ENCODE peak calls at places on chromosomes 12 and 14, in ten cellular contexts. One of them, this sample, is unnamed.

GRCh38 chr12:82793882-82794281 is 107.2 kb downstream of the TMTC2 start:
- DNase-seq in COR-L47: no peak
- DNase-seq in stimulated activated CD8-positive, alpha-beta memory T cell treated with anti-CD3 and anti-CD28 coated beads, Interleukin-4, amount 100 ng/mL, for 24 hours: no peak
- DNase-seq in cardiac muscle cell: no peak
- DNase-seq in activated CD4-positive, alpha-beta T cell treated with anti-CD3 and anti-CD28 coated beads for 48 hours: no peak
- DNase-seq in iris pigment epithelial cell: no peak
- DNase-seq in stimulated activated CD4-positive, alpha-beta T cell treated with anti-CD3 and anti-CD28 coated beads, Interleukin-2, amount 100 ng/mL, for 48 hours: no peak
- DNase-seq in adipocyte: no peak
- DNase-seq in left cardiac atrium: no peak
- DNase-seq in AG09319: no peak
- DNase-seq in this sample: no peak

GRCh38 chr14:101497910-101498860 is 63.1 kb upstream of the DIO3 start:
- DNase-seq in left cardiac atrium: peak; percentile 2
- DNase-seq in COR-L47: no peak
- DNase-seq in AG09319: no peak
- DNase-seq in adipocyte: no peak
- DNase-seq in cardiac muscle cell: no peak
- DNase-seq in iris pigment epithelial cell: no peak
- DNase-seq in stimulated activated CD4-positive, alpha-beta T cell treated with anti-CD3 and anti-CD28 coated beads, Interleukin-2, amount 100 ng/mL, for 48 hours: no peak
- DNase-seq in activated CD4-positive, alpha-beta T cell treated with anti-CD3 and anti-CD28 coated beads for 48 hours: no peak
- DNase-seq in stimulated activated CD8-positive, alpha-beta memory T cell treated with anti-CD3 and anti-CD28 coated beads, Interleukin-4, amount 100 ng/mL, for 24 hours: no peak
- DNase-seq in this sample: peak; percentile 60

GRCh38 chr12:109153711-109154434 is 37.5 kb downstream of the ACACB start:
- DNase-seq in COR-L47: no peak
- DNase-seq in stimulated activated CD4-positive, alpha-beta T cell treated with anti-CD3 and anti-CD28 coated beads, Interleukin-2, amount 100 ng/mL, for 48 hours: no peak
- DNase-seq in cardiac muscle cell: peak; percentile 17
- DNase-seq in activated CD4-positive, alpha-beta T cell treated with anti-CD3 and anti-CD28 coated beads for 48 hours: no peak
- DNase-seq in adipocyte: no peak
- DNase-seq in AG09319: no peak
- DNase-seq in stimulated activated CD8-positive, alpha-beta memory T cell treated with anti-CD3 and anti-CD28 coated beads, Interleukin-4, amount 100 ng/mL, for 24 hours: no peak
- DNase-seq in iris pigment epithelial cell: no peak
- DNase-seq in left cardiac atrium: no peak
- DNase-seq in this sample: peak; percentile 73

GRCh38 chr14:35155962-35156361 is 33.6 kb downstream of the PRORP start:
- DNase-seq in AG09319: no peak
- DNase-seq in left cardiac atrium: no peak
- DNase-seq in stimulated activated CD4-positive, alpha-beta T cell treated with anti-CD3 and anti-CD28 coated beads, Interleukin-2, amount 100 ng/mL, for 48 hours: no peak
- DNase-seq in COR-L47: no peak
- DNase-seq in cardiac muscle cell: no peak
- DNase-seq in iris pigment epithelial cell: peak; percentile 82
- DNase-seq in stimulated activated CD8-positive, alpha-beta memory T cell treated with anti-CD3 and anti-CD28 coated beads, Interleukin-4, amount 100 ng/mL, for 24 hours: no peak
- DNase-seq in activated CD4-positive, alpha-beta T cell treated with anti-CD3 and anti-CD28 coated beads for 48 hours: no peak
- DNase-seq in adipocyte: peak; percentile 52
- DNase-seq in this sample: no peak

GRCh38 chr14:68361231-68361630 is 431.6 kb downstream of the ZFP36L1 start:
- DNase-seq in adipocyte: no peak
- DNase-seq in stimulated activated CD8-positive, alpha-beta memory T cell treated with anti-CD3 and anti-CD28 coated beads, Interleukin-4, amount 100 ng/mL, for 24 hours: no peak
- DNase-seq in iris pigment epithelial cell: peak; percentile 77
- DNase-seq in left cardiac atrium: no peak
- DNase-seq in AG09319: no peak
- DNase-seq in stimulated activated CD4-positive, alpha-beta T cell treated with anti-CD3 and anti-CD28 coated beads, Interleukin-2, amount 100 ng/mL, for 48 hours: no peak
- DNase-seq in activated CD4-positive, alpha-beta T cell treated with anti-CD3 and anti-CD28 coated beads for 48 hours: no peak
- DNase-seq in COR-L47: no peak
- DNase-seq in cardiac muscle cell: no peak
- DNase-seq in this sample: no peak

GRCh38 chr12:97308576-97309198 is 153.9 kb upstream of the RMST start:
- DNase-seq in left cardiac atrium: no peak
- DNase-seq in cardiac muscle cell: peak; percentile 55
- DNase-seq in iris pigment epithelial cell: peak; percentile 56
- DNase-seq in stimulated activated CD8-positive, alpha-beta memory T cell treated with anti-CD3 and anti-CD28 coated beads, Interleukin-4, amount 100 ng/mL, for 24 hours: no peak
- DNase-seq in activated CD4-positive, alpha-beta T cell treated with anti-CD3 and anti-CD28 coated beads for 48 hours: no peak
- DNase-seq in COR-L47: peak; percentile 34
- DNase-seq in stimulated activated CD4-positive, alpha-beta T cell treated with anti-CD3 and anti-CD28 coated beads, Interleukin-2, amount 100 ng/mL, for 48 hours: no peak
- DNase-seq in AG09319: peak; percentile 15
- DNase-seq in adipocyte: peak; percentile 80
- DNase-seq in this sample: no peak

GRCh38 chr14:96741151-96741977 is 55.8 kb upstream of the VRK1 start:
- DNase-seq in stimulated activated CD4-positive, alpha-beta T cell treated with anti-CD3 and anti-CD28 coated beads, Interleukin-2, amount 100 ng/mL, for 48 hours: peak; percentile 87
- DNase-seq in AG09319: no peak
- DNase-seq in COR-L47: peak; percentile 42
- DNase-seq in stimulated activated CD8-positive, alpha-beta memory T cell treated with anti-CD3 and anti-CD28 coated beads, Interleukin-4, amount 100 ng/mL, for 24 hours: peak; percentile 60
- DNase-seq in cardiac muscle cell: peak; percentile 69
- DNase-seq in adipocyte: peak; percentile 71
- DNase-seq in iris pigment epithelial cell: peak; percentile 34
- DNase-seq in left cardiac atrium: peak; percentile 57
- DNase-seq in activated CD4-positive, alpha-beta T cell treated with anti-CD3 and anti-CD28 coated beads for 48 hours: peak; percentile 84
- DNase-seq in this sample: no peak

GRCh38 chr14:67343601-67344230 is 15.9 kb downstream of the ATP6V1D start:
- DNase-seq in cardiac muscle cell: no peak
- DNase-seq in stimulated activated CD4-positive, alpha-beta T cell treated with anti-CD3 and anti-CD28 coated beads, Interleukin-2, amount 100 ng/mL, for 48 hours: no peak
- DNase-seq in stimulated activated CD8-positive, alpha-beta memory T cell treated with anti-CD3 and anti-CD28 coated beads, Interleukin-4, amount 100 ng/mL, for 24 hours: no peak
- DNase-seq in COR-L47: no peak
- DNase-seq in adipocyte: no peak
- DNase-seq in iris pigment epithelial cell: peak; percentile 52
- DNase-seq in left cardiac atrium: no peak
- DNase-seq in AG09319: no peak
- DNase-seq in activated CD4-positive, alpha-beta T cell treated with anti-CD3 and anti-CD28 coated beads for 48 hours: no peak
- DNase-seq in this sample: no peak

GRCh38 chr14:36510078-36510799 is 9.8 kb downstream of the NKX2-1 start:
- DNase-seq in AG09319: no peak
- DNase-seq in iris pigment epithelial cell: no peak
- DNase-seq in activated CD4-positive, alpha-beta T cell treated with anti-CD3 and anti-CD28 coated beads for 48 hours: no peak
- DNase-seq in COR-L47: no peak
- DNase-seq in adipocyte: no peak
- DNase-seq in left cardiac atrium: no peak
- DNase-seq in stimulated activated CD4-positive, alpha-beta T cell treated with anti-CD3 and anti-CD28 coated beads, Interleukin-2, amount 100 ng/mL, for 48 hours: no peak
- DNase-seq in stimulated activated CD8-positive, alpha-beta memory T cell treated with anti-CD3 and anti-CD28 coated beads, Interleukin-4, amount 100 ng/mL, for 24 hours: no peak
- DNase-seq in cardiac muscle cell: no peak
- DNase-seq in this sample: no peak

GRCh38 chr14:33309081-33309480 is 370.4 kb downstream of the NPAS3 start:
- DNase-seq in cardiac muscle cell: no peak
- DNase-seq in AG09319: no peak
- DNase-seq in stimulated activated CD8-positive, alpha-beta memory T cell treated with anti-CD3 and anti-CD28 coated beads, Interleukin-4, amount 100 ng/mL, for 24 hours: no peak
- DNase-seq in COR-L47: no peak
- DNase-seq in adipocyte: no peak
- DNase-seq in activated CD4-positive, alpha-beta T cell treated with anti-CD3 and anti-CD28 coated beads for 48 hours: no peak
- DNase-seq in iris pigment epithelial cell: no peak
- DNase-seq in stimulated activated CD4-positive, alpha-beta T cell treated with anti-CD3 and anti-CD28 coated beads, Interleukin-2, amount 100 ng/mL, for 48 hours: no peak
- DNase-seq in left cardiac atrium: no peak
- DNase-seq in this sample: no peak

GRCh38 chr14:90970167-90970600 is 90.3 kb downstream of the RPS6KA5 start:
- DNase-seq in AG09319: no peak
- DNase-seq in stimulated activated CD4-positive, alpha-beta T cell treated with anti-CD3 and anti-CD28 coated beads, Interleukin-2, amount 100 ng/mL, for 48 hours: no peak
- DNase-seq in adipocyte: no peak
- DNase-seq in COR-L47: no peak
- DNase-seq in cardiac muscle cell: no peak
- DNase-seq in iris pigment epithelial cell: peak; percentile 57
- DNase-seq in left cardiac atrium: no peak
- DNase-seq in stimulated activated CD8-positive, alpha-beta memory T cell treated with anti-CD3 and anti-CD28 coated beads, Interleukin-4, amount 100 ng/mL, for 24 hours: no peak
- DNase-seq in activated CD4-positive, alpha-beta T cell treated with anti-CD3 and anti-CD28 coated beads for 48 hours: no peak
- DNase-seq in this sample: no peak

GRCh38 chr12:93415723-93416464 is 25.9 kb downstream of the UBE2N start:
- DNase-seq in iris pigment epithelial cell: peak; percentile 64
- DNase-seq in adipocyte: peak; percentile 48
- DNase-seq in left cardiac atrium: no peak
- DNase-seq in AG09319: peak; percentile 12
- DNase-seq in stimulated activated CD8-positive, alpha-beta memory T cell treated with anti-CD3 and anti-CD28 coated beads, Interleukin-4, amount 100 ng/mL, for 24 hours: no peak
- DNase-seq in COR-L47: no peak
- DNase-seq in cardiac muscle cell: peak; percentile 47
- DNase-seq in activated CD4-positive, alpha-beta T cell treated with anti-CD3 and anti-CD28 coated beads for 48 hours: no peak
- DNase-seq in stimulated activated CD4-positive, alpha-beta T cell treated with anti-CD3 and anti-CD28 coated beads, Interleukin-2, amount 100 ng/mL, for 48 hours: no peak
- DNase-seq in this sample: no peak

GRCh38 chr14:50928002-50928635 is 16.2 kb downstream of the PYGL start:
- DNase-seq in AG09319: peak; percentile 80
- DNase-seq in COR-L47: no peak
- DNase-seq in adipocyte: peak; percentile 83
- DNase-seq in stimulated activated CD4-positive, alpha-beta T cell treated with anti-CD3 and anti-CD28 coated beads, Interleukin-2, amount 100 ng/mL, for 48 hours: no peak
- DNase-seq in activated CD4-positive, alpha-beta T cell treated with anti-CD3 and anti-CD28 coated beads for 48 hours: no peak
- DNase-seq in cardiac muscle cell: no peak
- DNase-seq in stimulated activated CD8-positive, alpha-beta memory T cell treated with anti-CD3 and anti-CD28 coated beads, Interleukin-4, amount 100 ng/mL, for 24 hours: no peak
- DNase-seq in left cardiac atrium: no peak
- DNase-seq in iris pigment epithelial cell: peak; percentile 90
- DNase-seq in this sample: no peak

GRCh38 chr12:112183141-112183581 is 57.8 kb downstream of the TRAFD1 start:
- DNase-seq in cardiac muscle cell: no peak
- DNase-seq in COR-L47: no peak
- DNase-seq in adipocyte: peak; percentile 7
- DNase-seq in iris pigment epithelial cell: peak; percentile 39
- DNase-seq in left cardiac atrium: no peak
- DNase-seq in stimulated activated CD8-positive, alpha-beta memory T cell treated with anti-CD3 and anti-CD28 coated beads, Interleukin-4, amount 100 ng/mL, for 24 hours: no peak
- DNase-seq in AG09319: no peak
- DNase-seq in stimulated activated CD4-positive, alpha-beta T cell treated with anti-CD3 and anti-CD28 coated beads, Interleukin-2, amount 100 ng/mL, for 48 hours: peak; percentile 17
- DNase-seq in activated CD4-positive, alpha-beta T cell treated with anti-CD3 and anti-CD28 coated beads for 48 hours: peak; percentile 46
- DNase-seq in this sample: no peak

GRCh38 chr12:90836689-90837088 is 118.3 kb downstream of the CCER1 start:
- DNase-seq in stimulated activated CD4-positive, alpha-beta T cell treated with anti-CD3 and anti-CD28 coated beads, Interleukin-2, amount 100 ng/mL, for 48 hours: no peak
- DNase-seq in iris pigment epithelial cell: no peak
- DNase-seq in stimulated activated CD8-positive, alpha-beta memory T cell treated with anti-CD3 and anti-CD28 coated beads, Interleukin-4, amount 100 ng/mL, for 24 hours: no peak
- DNase-seq in cardiac muscle cell: peak; percentile 92
- DNase-seq in AG09319: no peak
- DNase-seq in adipocyte: no peak
- DNase-seq in activated CD4-positive, alpha-beta T cell treated with anti-CD3 and anti-CD28 coated beads for 48 hours: no peak
- DNase-seq in left cardiac atrium: no peak
- DNase-seq in COR-L47: no peak
- DNase-seq in this sample: no peak

GRCh38 chr12:110035534-110036104 is 12.7 kb downstream of the C12orf76 start:
- DNase-seq in activated CD4-positive, alpha-beta T cell treated with anti-CD3 and anti-CD28 coated beads for 48 hours: no peak
- DNase-seq in iris pigment epithelial cell: no peak
- DNase-seq in AG09319: no peak
- DNase-seq in stimulated activated CD4-positive, alpha-beta T cell treated with anti-CD3 and anti-CD28 coated beads, Interleukin-2, amount 100 ng/mL, for 48 hours: no peak
- DNase-seq in adipocyte: no peak
- DNase-seq in COR-L47: no peak
- DNase-seq in cardiac muscle cell: no peak
- DNase-seq in left cardiac atrium: no peak
- DNase-seq in stimulated activated CD8-positive, alpha-beta memory T cell treated with anti-CD3 and anti-CD28 coated beads, Interleukin-4, amount 100 ng/mL, for 24 hours: no peak
- DNase-seq in this sample: no peak

GRCh38 chr12:104524026-104524425 is 67.3 kb downstream of the CHST11 start:
- DNase-seq in stimulated activated CD4-positive, alpha-beta T cell treated with anti-CD3 and anti-CD28 coated beads, Interleukin-2, amount 100 ng/mL, for 48 hours: no peak
- DNase-seq in adipocyte: peak; percentile 54
- DNase-seq in cardiac muscle cell: no peak
- DNase-seq in COR-L47: peak; percentile 77
- DNase-seq in iris pigment epithelial cell: no peak
- DNase-seq in activated CD4-positive, alpha-beta T cell treated with anti-CD3 and anti-CD28 coated beads for 48 hours: no peak
- DNase-seq in stimulated activated CD8-positive, alpha-beta memory T cell treated with anti-CD3 and anti-CD28 coated beads, Interleukin-4, amount 100 ng/mL, for 24 hours: no peak
- DNase-seq in AG09319: peak; percentile 60
- DNase-seq in left cardiac atrium: no peak
- DNase-seq in this sample: no peak

GRCh38 chr14:57382283-57382682 is 8.1 kb upstream of the NAA30 start:
- DNase-seq in AG09319: no peak
- DNase-seq in adipocyte: peak; percentile 42
- DNase-seq in stimulated activated CD8-positive, alpha-beta memory T cell treated with anti-CD3 and anti-CD28 coated beads, Interleukin-4, amount 100 ng/mL, for 24 hours: no peak
- DNase-seq in activated CD4-positive, alpha-beta T cell treated with anti-CD3 and anti-CD28 coated beads for 48 hours: no peak
- DNase-seq in cardiac muscle cell: no peak
- DNase-seq in COR-L47: no peak
- DNase-seq in stimulated activated CD4-positive, alpha-beta T cell treated with anti-CD3 and anti-CD28 coated beads, Interleukin-2, amount 100 ng/mL, for 48 hours: no peak
- DNase-seq in left cardiac atrium: no peak
- DNase-seq in iris pigment epithelial cell: peak; percentile 93
- DNase-seq in this sample: no peak

GRCh38 chr14:29321646-29322045 is 555.1 kb downstream of the FOXG1 start:
- DNase-seq in activated CD4-positive, alpha-beta T cell treated with anti-CD3 and anti-CD28 coated beads for 48 hours: no peak
- DNase-seq in iris pigment epithelial cell: peak; percentile 82
- DNase-seq in stimulated activated CD4-positive, alpha-beta T cell treated with anti-CD3 and anti-CD28 coated beads, Interleukin-2, amount 100 ng/mL, for 48 hours: no peak
- DNase-seq in cardiac muscle cell: no peak
- DNase-seq in AG09319: no peak
- DNase-seq in stimulated activated CD8-positive, alpha-beta memory T cell treated with anti-CD3 and anti-CD28 coated beads, Interleukin-4, amount 100 ng/mL, for 24 hours: no peak
- DNase-seq in adipocyte: peak; percentile 18
- DNase-seq in COR-L47: no peak
- DNase-seq in left cardiac atrium: no peak
- DNase-seq in this sample: no peak

GRCh38 chr12:5503371-5503770 is 71.5 kb downstream of the NTF3 start:
- DNase-seq in stimulated activated CD8-positive, alpha-beta memory T cell treated with anti-CD3 and anti-CD28 coated beads, Interleukin-4, amount 100 ng/mL, for 24 hours: no peak
- DNase-seq in adipocyte: no peak
- DNase-seq in iris pigment epithelial cell: no peak
- DNase-seq in cardiac muscle cell: no peak
- DNase-seq in stimulated activated CD4-positive, alpha-beta T cell treated with anti-CD3 and anti-CD28 coated beads, Interleukin-2, amount 100 ng/mL, for 48 hours: no peak
- DNase-seq in left cardiac atrium: no peak
- DNase-seq in COR-L47: no peak
- DNase-seq in activated CD4-positive, alpha-beta T cell treated with anti-CD3 and anti-CD28 coated beads for 48 hours: no peak
- DNase-seq in AG09319: no peak
- DNase-seq in this sample: peak; percentile 7

GRCh38 chr12:122072031-122072970 is 6.3 kb upstream of the MLXIP start:
- DNase-seq in COR-L47: peak; percentile 86
- DNase-seq in AG09319: peak; percentile 93
- DNase-seq in adipocyte: peak; percentile 94
- DNase-seq in iris pigment epithelial cell: peak; percentile 99
- DNase-seq in stimulated activated CD4-positive, alpha-beta T cell treated with anti-CD3 and anti-CD28 coated beads, Interleukin-2, amount 100 ng/mL, for 48 hours: no peak
- DNase-seq in stimulated activated CD8-positive, alpha-beta memory T cell treated with anti-CD3 and anti-CD28 coated beads, Interleukin-4, amount 100 ng/mL, for 24 hours: no peak
- DNase-seq in left cardiac atrium: peak; percentile 70
- DNase-seq in cardiac muscle cell: peak; percentile 45
- DNase-seq in activated CD4-positive, alpha-beta T cell treated with anti-CD3 and anti-CD28 coated beads for 48 hours: no peak
- DNase-seq in this sample: no peak

GRCh38 chr12:93115198-93115601 is 186.1 kb upstream of the EEA1 start:
- DNase-seq in COR-L47: no peak
- DNase-seq in activated CD4-positive, alpha-beta T cell treated with anti-CD3 and anti-CD28 coated beads for 48 hours: no peak
- DNase-seq in cardiac muscle cell: peak; percentile 22
- DNase-seq in AG09319: no peak
- DNase-seq in adipocyte: peak; percentile 72
- DNase-seq in stimulated activated CD4-positive, alpha-beta T cell treated with anti-CD3 and anti-CD28 coated beads, Interleukin-2, amount 100 ng/mL, for 48 hours: no peak
- DNase-seq in iris pigment epithelial cell: no peak
- DNase-seq in left cardiac atrium: no peak
- DNase-seq in stimulated activated CD8-positive, alpha-beta memory T cell treated with anti-CD3 and anti-CD28 coated beads, Interleukin-4, amount 100 ng/mL, for 24 hours: no peak
- DNase-seq in this sample: no peak

GRCh38 chr14:30921305-30921704 is 46.9 kb downstream of the COCH start:
- DNase-seq in activated CD4-positive, alpha-beta T cell treated with anti-CD3 and anti-CD28 coated beads for 48 hours: no peak
- DNase-seq in iris pigment epithelial cell: peak; percentile 71
- DNase-seq in cardiac muscle cell: no peak
- DNase-seq in stimulated activated CD8-positive, alpha-beta memory T cell treated with anti-CD3 and anti-CD28 coated beads, Interleukin-4, amount 100 ng/mL, for 24 hours: no peak
- DNase-seq in stimulated activated CD4-positive, alpha-beta T cell treated with anti-CD3 and anti-CD28 coated beads, Interleukin-2, amount 100 ng/mL, for 48 hours: no peak
- DNase-seq in left cardiac atrium: no peak
- DNase-seq in COR-L47: no peak
- DNase-seq in adipocyte: peak; percentile 33
- DNase-seq in AG09319: no peak
- DNase-seq in this sample: no peak

GRCh38 chr12:15837141-15837781 is 44.9 kb upstream of the STRAP start:
- DNase-seq in stimulated activated CD4-positive, alpha-beta T cell treated with anti-CD3 and anti-CD28 coated beads, Interleukin-2, amount 100 ng/mL, for 48 hours: no peak
- DNase-seq in cardiac muscle cell: no peak
- DNase-seq in iris pigment epithelial cell: no peak
- DNase-seq in adipocyte: peak; percentile 17
- DNase-seq in COR-L47: no peak
- DNase-seq in activated CD4-positive, alpha-beta T cell treated with anti-CD3 and anti-CD28 coated beads for 48 hours: no peak
- DNase-seq in AG09319: peak; percentile 70
- DNase-seq in left cardiac atrium: no peak
- DNase-seq in stimulated activated CD8-positive, alpha-beta memory T cell treated with anti-CD3 and anti-CD28 coated beads, Interleukin-4, amount 100 ng/mL, for 24 hours: no peak
- DNase-seq in this sample: no peak

GRCh38 chr14:31827325-31827724 is 249.8 kb upstream of the ARHGAP5 start:
- DNase-seq in COR-L47: no peak
- DNase-seq in cardiac muscle cell: no peak
- DNase-seq in left cardiac atrium: no peak
- DNase-seq in adipocyte: no peak
- DNase-seq in stimulated activated CD8-positive, alpha-beta memory T cell treated with anti-CD3 and anti-CD28 coated beads, Interleukin-4, amount 100 ng/mL, for 24 hours: no peak
- DNase-seq in AG09319: no peak
- DNase-seq in stimulated activated CD4-positive, alpha-beta T cell treated with anti-CD3 and anti-CD28 coated beads, Interleukin-2, amount 100 ng/mL, for 48 hours: no peak
- DNase-seq in activated CD4-positive, alpha-beta T cell treated with anti-CD3 and anti-CD28 coated beads for 48 hours: no peak
- DNase-seq in iris pigment epithelial cell: no peak
- DNase-seq in this sample: no peak

GRCh38 chr12:10501031-10501430 is 4.7 kb upstream of the EIF2S3B start:
- DNase-seq in activated CD4-positive, alpha-beta T cell treated with anti-CD3 and anti-CD28 coated beads for 48 hours: no peak
- DNase-seq in left cardiac atrium: no peak
- DNase-seq in cardiac muscle cell: no peak
- DNase-seq in stimulated activated CD4-positive, alpha-beta T cell treated with anti-CD3 and anti-CD28 coated beads, Interleukin-2, amount 100 ng/mL, for 48 hours: no peak
- DNase-seq in iris pigment epithelial cell: peak; percentile 34
- DNase-seq in stimulated activated CD8-positive, alpha-beta memory T cell treated with anti-CD3 and anti-CD28 coated beads, Interleukin-4, amount 100 ng/mL, for 24 hours: no peak
- DNase-seq in adipocyte: peak; percentile 57
- DNase-seq in COR-L47: no peak
- DNase-seq in AG09319: no peak
- DNase-seq in this sample: no peak

This sample was measured in coronary artery.